ENCODE peak calls at places on chromosomes 3 and 15, in six cellular contexts. N is sciatic nerve, W is DMS 273 treated with DMSO at 0.1 percent for 48 hours, C is amygdala, F is LHCN-M2, V is uterus. I is an unnamed sample.

GRCh38 chr15:64856429-64857145 is 14.9 kb downstream of the PLEKHO2 start:
- DNase-seq in N (peak; percentile 83), W (no peak), C (peak; percentile 69), F (peak; percentile 76), V (no peak), I (no peak)

GRCh38 chr3:170077406-170077805 is 39.6 kb downstream of the GPR160 start:
- DNase-seq in N (no peak), W (no peak), C (no peak), F (no peak), V (no peak), I (no peak)

GRCh38 chr15:62469874-62470688 is 305.0 kb upstream of the C2CD4B start:
- DNase-seq in N (no peak), W (no peak), C (no peak), F (peak; percentile 80), V (peak; percentile 36), I (no peak)

GRCh38 chr3:106611841-106612240 is 743.0 kb upstream of the CBLB start:
- DNase-seq in N (no peak), W (no peak), C (no peak), F (peak; percentile 36), V (no peak), I (no peak)

GRCh38 chr15:100923076-100923475 is 3.9 kb downstream of the LRRK1 start:
- DNase-seq in N (no peak), W (no peak), C (no peak), F (no peak), V (no peak), I (no peak)

GRCh38 chr3:192888121-192888520 is 29.5 kb downstream of the MB21D2 start:
- DNase-seq in N (no peak), W (no peak), C (no peak), F (no peak), V (no peak), I (no peak)

GRCh38 chr15:33022629-33023028 is 171.9 kb downstream of the FMN1 start:
- DNase-seq in N (no peak), W (peak; percentile 70), C (no peak), F (peak; percentile 80), V (no peak), I (no peak)

GRCh38 chr3:188049890-188050530 is 103.9 kb upstream of the LPP start:
- DNase-seq in N (no peak), W (no peak), C (no peak), F (no peak), V (no peak), I (peak; percentile 14)

GRCh38 chr3:25725810-25726209 is 57.4 kb downstream of the NGLY1 start:
- DNase-seq in N (no peak), W (no peak), C (no peak), F (no peak), V (no peak), I (no peak)

GRCh38 chr3:170002829-170003228 is 35.0 kb upstream of the GPR160 start:
- DNase-seq in N (no peak), W (no peak), C (no peak), F (no peak), V (no peak), I (no peak)

GRCh38 chr3:169161011-169161410 is 502.5 kb downstream of the MECOM start:
- DNase-seq in N (no peak), W (no peak), C (no peak), F (no peak), V (no peak), I (no peak)

GRCh38 chr15:52667597-52667996 is 11.6 kb downstream of the ATOSA start:
- DNase-seq in N (no peak), W (no peak), C (no peak), F (no peak), V (no peak), I (no peak)

GRCh38 chr15:32957219-32957618 is 237.3 kb downstream of the FMN1 start:
- DNase-seq in N (no peak), W (no peak), C (no peak), F (no peak), V (no peak), I (no peak)

GRCh38 chr15:39247574-39247973 is 333.3 kb upstream of the THBS1 start:
- DNase-seq in N (no peak), W (no peak), C (no peak), F (no peak), V (no peak), I (no peak)

GRCh38 chr3:14320221-14320620 is 82.2 kb upstream of the SLC6A6 start:
- DNase-seq in N (no peak), W (no peak), C (no peak), F (no peak), V (no peak), I (no peak)

GRCh38 chr3:71168043-71168720 is 415.3 kb downstream of the FOXP1 start:
- DNase-seq in N (no peak), W (no peak), C (no peak), F (no peak), V (no peak), I (no peak)

GRCh38 chr3:198113219-198114053 is 153.4 kb downstream of the LMLN start:
- DNase-seq in N (no peak), W (no peak), C (no peak), F (no peak), V (no peak), I (no peak)

GRCh38 chr3:4464579-4464978 is 2.5 kb downstream of the SUMF1 start:
- DNase-seq in N (no peak), W (no peak), C (no peak), F (no peak), V (no peak), I (no peak)

GRCh38 chr15:81880833-81881232 is 165.0 kb downstream of the MEX3B start:
- DNase-seq in N (no peak), W (no peak), C (no peak), F (peak; percentile 73), V (no peak), I (no peak)

I was measured in activated CD4-positive, alpha-beta T cell treated with anti-CD3 and anti-CD28 coated beads, Interleukin-2, amount 50 U/mL, for 1 hour.